ENCODE peak calls at places on chromosome 7, in six cellular contexts. L is body of pancreas; X is HFF-Myc; O is iPS-NIHi11; V is activated CD4-positive, alpha-beta T cell treated with anti-CD3 and anti-CD28 coated beads, Interleukin-2, amount 50 U/mL, for 24 hours; W is foreskin fibroblast. N is an unnamed sample.

GRCh38 chr7:14125998-14126397 is 136.5 kb upstream of the ETV1 start:
- DNase-seq in L (no peak), X (no peak), O (peak; percentile 6), V (no peak), W (no peak), N (no peak)

GRCh38 chr7:149197675-149198074 is 2.3 kb downstream of the ZNF282 start:
- DNase-seq in L (no peak), X (no peak), O (no peak), V (no peak), W (no peak), N (no peak)

GRCh38 chr7:92460510-92460909 is 13.2 kb downstream of the GATAD1 start:
- DNase-seq in L (no peak), X (no peak), O (no peak), V (no peak), W (no peak), N (no peak)

GRCh38 chr7:1309290-1309689 is 76.6 kb downstream of the UNCX start:
- DNase-seq in L (no peak), X (no peak), O (no peak), V (no peak), W (no peak), N (no peak)

GRCh38 chr7:7207876-7208275 is 25.5 kb downstream of the C1GALT1 start:
- DNase-seq in L (no peak), X (no peak), O (no peak), V (no peak), W (no peak), N (no peak)

GRCh38 chr7:52233248-52233647 is 802.2 kb upstream of the POM121L12 start:
- DNase-seq in L (no peak), X (no peak), O (no peak), V (no peak), W (no peak), N (no peak)

GRCh38 chr7:32896948-32897347 is 5.4 kb upstream of the KBTBD2 start:
- DNase-seq in L (no peak), X (no peak), O (no peak), V (no peak), W (no peak), N (no peak)

GRCh38 chr7:158034571-158034970 is 553.1 kb downstream of the PTPRN2 start:
- DNase-seq in L (no peak), X (no peak), O (no peak), V (no peak), W (no peak), N (no peak)

GRCh38 chr7:48611993-48612392 is 312.4 kb upstream of the CDC14C start:
- DNase-seq in L (no peak), X (no peak), O (no peak), V (no peak), W (no peak), N (no peak)

GRCh38 chr7:30717181-30717580 is 34.8 kb upstream of the INMT start:
- DNase-seq in L (no peak), X (no peak), O (no peak), V (no peak), W (peak; percentile 25), N (no peak)

GRCh38 chr7:155285423-155286220 is 12.1 kb upstream of the INSIG1 start:
- DNase-seq in L (no peak), X (no peak), O (no peak), V (no peak), W (no peak), N (no peak)

GRCh38 chr7:78487464-78487863 is 688.9 kb downstream of the PHTF2 start:
- DNase-seq in L (no peak), X (no peak), O (no peak), V (no peak), W (no peak), N (no peak)

GRCh38 chr7:149864751-149865150 is 9.0 kb upstream of the ATP6V0E2 start:
- DNase-seq in L (no peak), X (no peak), O (no peak), V (no peak), W (no peak), N (no peak)

GRCh38 chr7:128055668-128056067 is 24.4 kb upstream of the LRRC4 start:
- DNase-seq in L (no peak), X (no peak), O (no peak), V (no peak), W (no peak), N (no peak)

N was measured in neuronal stem cell.